ENCODE peak calls at places on chromosomes 13 and 19, in five cellular contexts. One of them, this sample, is unnamed.

GRCh38 chr13:99220199-99220931 is 19.7 kb downstream of the UBAC2 start:
- DNase-seq in ascending aorta: no peak
- DNase-seq in adrenal gland: no peak
- DNase-seq in A549: no peak
- DNase-seq in AG09309: no peak
- DNase-seq in this sample: no peak

GRCh38 chr19:3368848-3369336 is 2.5 kb downstream of the NFIC start:
- DNase-seq in ascending aorta: no peak
- DNase-seq in adrenal gland: peak
- DNase-seq in A549: no peak
- DNase-seq in AG09309: no peak
- DNase-seq in this sample: no peak

GRCh38 chr19:30861896-30862295 is 487.3 kb downstream of the TSHZ3 start:
- DNase-seq in ascending aorta: no peak
- DNase-seq in adrenal gland: no peak
- DNase-seq in A549: no peak
- DNase-seq in AG09309: no peak
- DNase-seq in this sample: no peak

GRCh38 chr13:59016250-59016649 is 1147.5 kb downstream of the DIAPH3 start:
- DNase-seq in ascending aorta: no peak
- DNase-seq in adrenal gland: no peak
- DNase-seq in A549: no peak
- DNase-seq in AG09309: no peak
- DNase-seq in this sample: no peak

GRCh38 chr13:43390101-43390500 is 366.7 kb downstream of the DNAJC15 start:
- DNase-seq in ascending aorta: no peak
- DNase-seq in adrenal gland: no peak
- DNase-seq in A549: no peak
- DNase-seq in AG09309: no peak
- DNase-seq in this sample: no peak

GRCh38 chr19:7450243-7451223 is 38.3 kb downstream of the PEX11G start:
- DNase-seq in ascending aorta: no peak
- DNase-seq in adrenal gland: no peak
- DNase-seq in A549: no peak
- DNase-seq in AG09309: peak
- DNase-seq in this sample: no peak

GRCh38 chr19:51547397-51548212 is 16.1 kb upstream of the SIGLEC6 start:
- DNase-seq in ascending aorta: no peak
- DNase-seq in adrenal gland: no peak
- DNase-seq in A549: no peak
- DNase-seq in AG09309: no peak
- DNase-seq in this sample: no peak

GRCh38 chr13:42333613-42334328 is 61.8 kb downstream of the AKAP11 start:
- DNase-seq in ascending aorta: no peak
- DNase-seq in adrenal gland: no peak
- DNase-seq in A549: peak
- DNase-seq in AG09309: no peak
- DNase-seq in this sample: no peak

GRCh38 chr19:38308006-38308766 is 4.1 kb downstream of the C19orf33 start:
- DNase-seq in ascending aorta: no peak
- DNase-seq in adrenal gland: no peak
- DNase-seq in A549: no peak
- DNase-seq in AG09309: no peak
- DNase-seq in this sample: no peak

GRCh38 chr19:13150919-13151604 is 851 bp downstream of the IER2 start:
- DNase-seq in ascending aorta: no peak
- DNase-seq in adrenal gland: peak
- DNase-seq in A549: no peak
- DNase-seq in AG09309: no peak
- DNase-seq in this sample: no peak

GRCh38 chr19:51371186-51371690 is 1.2 kb downstream of the NKG7 start:
- DNase-seq in ascending aorta: no peak
- DNase-seq in adrenal gland: no peak
- DNase-seq in A549: no peak
- DNase-seq in AG09309: no peak
- DNase-seq in this sample: no peak

GRCh38 chr19:34963531-34964406 is at the start of gene ZNF792:
- DNase-seq in ascending aorta: peak
- DNase-seq in adrenal gland: peak
- DNase-seq in A549: peak
- DNase-seq in AG09309: no peak
- DNase-seq in this sample: peak

GRCh38 chr13:40581277-40581579 is 85.2 kb downstream of the FOXO1 start:
- DNase-seq in ascending aorta: no peak
- DNase-seq in adrenal gland: no peak
- DNase-seq in A549: no peak
- DNase-seq in AG09309: no peak
- DNase-seq in this sample: no peak

GRCh38 chr13:40580566-40581276 is 85.7 kb downstream of the FOXO1 start:
- DNase-seq in ascending aorta: no peak
- DNase-seq in adrenal gland: no peak
- DNase-seq in A549: no peak
- DNase-seq in AG09309: no peak
- DNase-seq in this sample: no peak

GRCh38 chr13:40583738-40584137 is 82.7 kb downstream of the FOXO1 start:
- DNase-seq in ascending aorta: no peak
- DNase-seq in adrenal gland: no peak
- DNase-seq in A549: no peak
- DNase-seq in AG09309: no peak
- DNase-seq in this sample: no peak

GRCh38 chr13:40579535-40579934 is 86.9 kb downstream of the FOXO1 start:
- DNase-seq in ascending aorta: no peak
- DNase-seq in adrenal gland: no peak
- DNase-seq in A549: no peak
- DNase-seq in AG09309: no peak
- DNase-seq in this sample: no peak

DNA sequence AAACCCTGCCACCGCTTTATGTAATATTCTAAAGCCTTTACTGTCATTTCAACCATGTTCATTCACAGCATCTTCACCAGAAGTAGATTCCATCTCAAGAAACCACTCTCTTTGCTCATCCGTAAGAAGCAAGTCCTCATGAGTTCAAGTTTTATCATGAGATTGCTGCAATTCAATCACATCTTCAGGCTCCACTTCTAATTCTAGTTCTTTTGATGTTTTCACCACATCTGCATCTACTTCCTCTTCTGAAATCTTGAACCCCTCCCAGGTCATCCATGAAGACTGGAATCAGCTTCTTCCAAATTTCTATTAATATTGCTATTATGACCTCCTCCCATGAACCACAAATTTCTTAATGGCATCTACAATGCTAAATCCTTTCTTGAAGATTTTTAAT is 83.9 kb downstream of the FOXO1 start:
- DNase-seq in ascending aorta: no peak
- DNase-seq in adrenal gland: no peak
- DNase-seq in A549: no peak
- DNase-seq in AG09309: no peak
- DNase-seq in this sample: no peak
- TF ChIP-seq CTCF in ascending aorta: no peak
- TF ChIP-seq CTCF in adrenal gland: no peak
- TF ChIP-seq CTCF in A549: no peak
- TF ChIP-seq CTCF in AG09309: no peak
- TF ChIP-seq CTCF in this sample: no peak

GRCh38 chr19:42277821-42278809 is 9.1 kb downstream of the CIC start:
- DNase-seq in ascending aorta: no peak
- DNase-seq in adrenal gland: peak
- DNase-seq in A549: no peak
- DNase-seq in AG09309: no peak
- DNase-seq in this sample: no peak
- TF ChIP-seq CTCF in ascending aorta: no peak
- TF ChIP-seq CTCF in adrenal gland: no peak
- TF ChIP-seq CTCF in A549: no peak
- TF ChIP-seq CTCF in AG09309: no peak
- TF ChIP-seq CTCF in this sample: no peak

DNA sequence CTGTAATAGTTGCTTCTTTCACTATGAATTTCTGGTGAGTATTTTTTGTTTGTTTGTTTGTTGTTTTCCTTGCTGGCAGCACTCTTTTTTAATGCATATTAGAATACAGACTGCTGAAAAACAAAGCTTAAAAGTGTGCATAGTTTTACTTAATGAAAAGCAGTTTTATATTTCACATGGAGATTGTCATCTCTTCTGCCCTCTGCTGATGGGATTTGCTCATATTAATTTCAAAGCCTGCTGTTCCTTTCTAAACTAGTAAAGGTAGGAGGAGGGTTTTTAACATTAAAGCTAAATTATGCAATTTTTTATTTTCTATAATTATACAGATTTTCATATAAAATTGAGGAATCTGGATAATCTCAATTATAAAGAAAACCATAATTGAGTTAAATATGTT is 692.6 kb upstream of the SLITRK1 start:
- DNase-seq in ascending aorta: no peak
- DNase-seq in adrenal gland: no peak
- DNase-seq in A549: no peak
- DNase-seq in AG09309: peak
- DNase-seq in this sample: no peak
- TF ChIP-seq CTCF in ascending aorta: peak
- TF ChIP-seq CTCF in adrenal gland: peak
- TF ChIP-seq CTCF in A549: no peak
- TF ChIP-seq CTCF in AG09309: peak
- TF ChIP-seq CTCF in this sample: no peak

DNA sequence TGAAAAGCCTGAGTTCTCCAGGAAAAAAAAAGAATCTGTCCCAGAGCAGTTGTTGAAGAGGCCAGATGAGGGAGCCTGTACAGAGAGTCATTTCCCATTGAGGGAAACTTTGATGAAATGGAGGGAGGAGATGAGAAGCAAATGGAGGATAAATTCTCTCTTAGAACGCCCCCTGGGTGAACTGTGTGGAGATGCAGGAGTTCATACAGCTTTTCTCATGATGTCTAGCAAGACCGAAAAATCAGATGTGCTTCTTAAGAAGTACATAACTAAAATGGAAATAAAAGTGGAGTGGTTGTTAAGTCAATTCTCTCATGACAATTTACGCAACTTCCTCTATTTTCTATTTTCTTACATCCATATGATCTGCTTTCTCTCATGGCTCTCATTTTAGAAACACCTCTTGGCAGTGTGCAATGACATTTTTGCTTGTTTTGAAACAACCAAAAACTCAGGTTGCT is 1263.1 kb downstream of the PCDH9 start:
- DNase-seq in ascending aorta: no peak
- DNase-seq in adrenal gland: no peak
- DNase-seq in A549: peak
- DNase-seq in AG09309: no peak
- DNase-seq in this sample: no peak
- TF ChIP-seq CTCF in ascending aorta: peak
- TF ChIP-seq CTCF in adrenal gland: no peak
- TF ChIP-seq CTCF in A549: peak
- TF ChIP-seq CTCF in AG09309: peak
- TF ChIP-seq CTCF in this sample: peak

DNA sequence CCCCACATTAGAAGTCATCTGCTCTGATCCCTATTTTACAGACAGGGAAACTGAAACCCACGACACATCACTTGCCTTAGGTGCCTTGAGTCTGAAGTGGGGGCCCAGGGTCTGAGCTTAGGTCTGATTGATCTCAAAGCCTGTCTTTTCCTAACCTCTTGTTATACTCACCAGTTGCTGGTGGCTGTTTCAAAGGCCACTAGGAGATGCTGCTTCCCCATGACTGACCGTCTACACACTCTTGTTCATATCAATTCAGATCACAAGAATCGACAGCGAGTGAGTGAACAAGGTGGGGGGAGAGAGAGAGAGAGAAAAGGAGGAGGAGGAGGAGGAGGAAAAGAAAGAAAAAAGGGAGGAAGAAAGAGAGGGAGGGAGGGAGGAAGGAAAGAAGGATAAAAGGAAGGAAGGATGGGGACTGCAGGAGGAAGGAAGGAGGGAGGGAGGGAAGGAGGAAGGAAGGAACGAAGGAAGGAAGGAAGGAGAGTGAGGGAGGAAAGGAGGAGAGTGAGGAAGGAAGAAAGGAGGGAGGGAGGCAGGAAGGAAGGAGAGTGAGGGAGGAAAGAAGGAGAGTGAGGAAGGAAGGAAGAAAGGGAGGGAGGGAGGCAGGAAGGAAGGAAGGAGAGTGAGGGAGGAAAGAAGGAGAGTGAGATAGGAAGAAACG is 3.3 kb downstream of the OR10H1 start:
- DNase-seq in ascending aorta: no peak
- DNase-seq in adrenal gland: no peak
- DNase-seq in A549: no peak
- DNase-seq in AG09309: no peak
- DNase-seq in this sample: no peak
- TF ChIP-seq CTCF in ascending aorta: no peak
- TF ChIP-seq CTCF in adrenal gland: no peak
- TF ChIP-seq CTCF in A549: peak
- TF ChIP-seq CTCF in AG09309: peak
- TF ChIP-seq CTCF in this sample: no peak

DNA sequence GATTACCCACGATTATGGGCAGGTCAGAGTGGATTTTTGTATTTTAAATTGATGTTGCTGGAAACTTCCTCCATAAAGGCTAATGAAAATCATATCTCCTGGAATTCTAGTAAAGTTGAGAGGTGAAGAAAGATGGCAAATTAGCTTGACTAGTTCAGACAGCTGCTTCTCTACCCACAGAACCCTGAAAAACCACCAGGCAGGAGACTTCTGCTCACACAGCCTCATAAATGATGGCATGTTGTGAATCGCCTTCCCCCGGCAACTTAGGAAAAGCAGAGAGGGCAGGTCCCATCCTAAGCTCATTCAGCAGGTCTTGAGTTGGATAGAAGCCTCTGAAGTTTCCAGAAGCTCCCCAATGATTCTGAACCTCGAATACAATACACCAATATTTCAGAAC is 87.6 kb upstream of the SLC7A1 start:
- DNase-seq in ascending aorta: no peak
- DNase-seq in adrenal gland: no peak
- DNase-seq in A549: no peak
- DNase-seq in AG09309: no peak
- DNase-seq in this sample: no peak
- TF ChIP-seq CTCF in ascending aorta: no peak
- TF ChIP-seq CTCF in adrenal gland: no peak
- TF ChIP-seq CTCF in A549: no peak
- TF ChIP-seq CTCF in AG09309: no peak
- TF ChIP-seq CTCF in this sample: no peak

DNA sequence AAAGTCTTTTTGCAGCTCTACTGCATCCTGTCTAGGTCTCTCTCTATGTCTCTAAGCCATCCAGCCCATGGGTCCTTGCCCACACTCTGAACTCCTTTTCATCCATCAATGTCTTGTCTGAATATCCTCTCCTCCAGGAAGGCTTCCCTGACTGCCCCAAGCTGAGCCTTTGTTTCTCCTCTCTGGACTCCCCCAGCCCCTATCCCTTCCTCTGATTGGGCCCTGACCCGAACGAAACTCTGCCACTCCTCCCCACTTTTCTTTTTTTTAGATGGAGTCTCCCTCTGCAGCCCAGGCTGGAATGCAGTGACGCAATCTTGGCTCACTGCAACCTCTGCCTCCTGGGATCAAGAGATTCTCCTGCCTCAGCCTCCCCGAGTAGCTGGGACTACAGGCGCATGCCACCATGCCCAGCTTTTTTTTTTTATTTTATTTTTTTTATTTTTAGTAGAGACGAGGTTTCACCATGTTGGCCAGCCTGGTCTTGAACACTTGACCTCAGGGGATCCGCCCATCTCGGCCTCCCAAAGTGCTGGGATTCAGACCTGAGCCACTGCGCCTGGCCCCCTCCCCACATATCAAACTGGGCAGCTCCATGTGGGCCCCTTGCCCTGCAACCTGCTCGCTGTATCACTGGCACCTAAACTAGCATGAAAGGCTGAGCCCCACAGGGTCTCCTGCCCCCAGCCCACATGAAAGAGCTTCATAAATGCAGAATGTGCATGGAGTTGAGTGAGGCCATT is 870 bp upstream of the UNC13A start:
- DNase-seq in ascending aorta: no peak
- DNase-seq in adrenal gland: no peak
- DNase-seq in A549: no peak
- DNase-seq in AG09309: no peak
- DNase-seq in this sample: no peak
- TF ChIP-seq CTCF in ascending aorta: no peak
- TF ChIP-seq CTCF in adrenal gland: no peak
- TF ChIP-seq CTCF in A549: no peak
- TF ChIP-seq CTCF in AG09309: no peak
- TF ChIP-seq CTCF in this sample: no peak

This sample was measured in glutamatergic neuron.